ENCODE peak calls at places on chromosomes 13 and 19, in seven cellular contexts. C is tibial artery, D is fibroblast of mammary gland, M is AG10803, I is HFF-Myc, J is AG09309, S is ovary. T is an unnamed sample.

GRCh38 chr19:54148158-54148557 is 10.6 kb downstream of the CNOT3 start:
- DNase-seq in J (no peak), I (no peak), C (no peak), D (no peak), M (no peak), S (no peak), T (no peak)

GRCh38 chr19:8149261-8150094 is at the start of gene FBN3:
- DNase-seq in C (no peak), D (no peak), S (no peak), M (no peak), J (no peak), I (no peak), T (no peak)

GRCh38 chr13:94825507-94825906 is 113.2 kb upstream of the SOX21 start:
- DNase-seq in D (peak), S (peak), M (peak), J (no peak), C (peak), I (peak), T (peak)

GRCh38 chr19:42143341-42144234 is 11.3 kb upstream of the POU2F2 start:
- DNase-seq in D (peak), J (no peak), S (no peak), I (no peak), C (no peak), M (no peak), T (peak)

GRCh38 chr13:87123987-87124784 is 547.0 kb upstream of the SLITRK5 start:
- DNase-seq in S (no peak), D (peak), J (peak), I (peak), C (no peak), M (peak), T (peak)

GRCh38 chr19:49213791-49214190 is 56.2 kb downstream of the TRPM4 start:
- DNase-seq in J (no peak), C (no peak), M (no peak), S (no peak), I (no peak), D (no peak), T (no peak)

GRCh38 chr19:42596391-42597071 is 1.8 kb upstream of the CEACAM8 start:
- DNase-seq in C (no peak), S (no peak), I (no peak), D (peak), J (no peak), M (no peak), T (peak)

GRCh38 chr19:33235996-33236350 is 10.3 kb upstream of the SLC7A10 start:
- DNase-seq in S (no peak), D (no peak), C (no peak), J (no peak), M (no peak), I (no peak), T (no peak)

GRCh38 chr13:75512253-75512652 is 25.4 kb downstream of the COMMD6 start:
- DNase-seq in M (peak), S (no peak), J (no peak), D (no peak), C (no peak), I (no peak), T (no peak)

GRCh38 chr13:94309997-94310842 is 169.3 kb downstream of the DCT start:
- DNase-seq in D (peak), S (no peak), C (no peak), I (no peak), J (peak), M (peak), T (peak)

GRCh38 chr13:99777873-99778272 is 193.7 kb downstream of the ZIC5 start:
- DNase-seq in I (no peak), D (no peak), J (no peak), S (no peak), M (no peak), C (no peak), T (no peak)

GRCh38 chr13:54492995-54493394 is 1464.4 kb downstream of the OLFM4 start:
- DNase-seq in I (no peak), M (no peak), C (no peak), D (no peak), S (no peak), J (no peak), T (no peak)

GRCh38 chr13:27035892-27036235 is 135.7 kb downstream of the USP12 start:
- DNase-seq in M (no peak), C (no peak), I (no peak), D (peak), S (no peak), J (no peak), T (peak)

GRCh38 chr13:51865838-51866237 is 4.1 kb downstream of the CCDC70 start:
- DNase-seq in I (no peak), D (no peak), S (no peak), C (no peak), J (no peak), M (no peak), T (no peak)

GRCh38 chr13:36819811-36820140 is 754 bp downstream of the RFXAP start:
- DNase-seq in D (peak), S (no peak), M (peak), I (no peak), C (no peak), J (no peak), T (peak)

GRCh38 chr13:36818483-36819063 is 449 bp upstream of the RFXAP start:
- DNase-seq in I (no peak), J (no peak), M (no peak), D (peak), S (no peak), C (no peak), T (no peak)

GRCh38 chr13:36820222-36820621 is 1.2 kb downstream of the RFXAP start:
- DNase-seq in D (no peak), I (no peak), C (no peak), M (no peak), S (no peak), J (no peak), T (no peak)

GRCh38 chr13:36817996-36818395 is 1.0 kb upstream of the RFXAP start:
- DNase-seq in C (no peak), I (no peak), D (no peak), S (no peak), M (no peak), J (no peak), T (no peak)

DNA sequence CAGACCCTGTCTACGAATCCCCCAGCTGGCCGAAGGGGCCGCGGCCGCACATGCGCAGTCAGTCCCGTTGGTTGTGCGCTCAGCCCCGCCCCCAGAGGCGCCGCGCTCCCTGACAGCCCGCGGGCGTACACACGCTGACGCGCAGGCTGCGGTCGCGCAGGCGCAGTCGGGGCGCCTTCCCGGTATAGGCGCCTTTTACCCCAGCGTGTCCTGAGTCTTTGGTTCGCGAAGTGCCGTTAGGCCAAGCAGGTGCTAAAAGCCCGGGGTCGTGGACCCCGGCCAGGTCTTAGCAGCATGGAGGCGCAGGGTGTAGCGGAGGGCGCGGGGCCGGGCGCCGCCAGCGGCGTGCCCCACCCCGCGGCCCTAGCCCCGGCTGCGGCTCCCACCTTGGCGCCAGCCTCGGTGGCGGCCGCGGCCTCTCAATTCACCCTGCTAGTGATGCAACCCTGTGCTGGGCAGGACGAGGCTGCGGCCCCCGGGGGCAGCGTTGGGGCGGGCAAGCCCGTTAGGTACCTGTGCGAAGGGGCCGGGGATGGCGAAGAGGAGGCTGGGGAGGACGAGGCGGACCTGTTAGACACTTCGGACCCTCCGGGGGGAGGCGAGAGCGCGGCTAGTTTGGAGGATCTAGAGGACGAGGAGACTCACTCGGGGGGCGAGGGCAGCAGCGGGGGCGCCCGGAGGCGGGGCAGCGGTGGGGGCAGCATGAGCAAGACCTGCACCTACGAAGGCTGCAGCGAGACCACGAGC is at the start of gene RFXAP:
- DNase-seq in C (peak), M (peak), J (peak), I (peak), S (peak), D (peak), T (peak)
- TF ChIP-seq CTCF in C (peak), M (no peak), J (no peak), I (peak), S (peak), D (no peak), T (no peak)

GRCh38 chr13:34941835-34942731 is at the start of gene NBEA:
- DNase-seq in J (peak), S (peak), I (peak), C (peak), M (peak), D (peak), T (peak)

GRCh38 chr13:34939771-34940170 is 2.3 kb upstream of the NBEA start:
- DNase-seq in C (no peak), J (no peak), D (no peak), I (no peak), S (no peak), M (no peak), T (no peak)

GRCh38 chr13:34942732-34943674 is 933 bp downstream of the NBEA start:
- DNase-seq in I (no peak), D (no peak), C (peak), J (no peak), M (no peak), S (peak), T (no peak)

GRCh38 chr13:34941436-34941834 is 635 bp upstream of the NBEA start:
- DNase-seq in D (no peak), C (no peak), I (no peak), J (no peak), M (no peak), S (no peak), T (no peak)

DNA sequence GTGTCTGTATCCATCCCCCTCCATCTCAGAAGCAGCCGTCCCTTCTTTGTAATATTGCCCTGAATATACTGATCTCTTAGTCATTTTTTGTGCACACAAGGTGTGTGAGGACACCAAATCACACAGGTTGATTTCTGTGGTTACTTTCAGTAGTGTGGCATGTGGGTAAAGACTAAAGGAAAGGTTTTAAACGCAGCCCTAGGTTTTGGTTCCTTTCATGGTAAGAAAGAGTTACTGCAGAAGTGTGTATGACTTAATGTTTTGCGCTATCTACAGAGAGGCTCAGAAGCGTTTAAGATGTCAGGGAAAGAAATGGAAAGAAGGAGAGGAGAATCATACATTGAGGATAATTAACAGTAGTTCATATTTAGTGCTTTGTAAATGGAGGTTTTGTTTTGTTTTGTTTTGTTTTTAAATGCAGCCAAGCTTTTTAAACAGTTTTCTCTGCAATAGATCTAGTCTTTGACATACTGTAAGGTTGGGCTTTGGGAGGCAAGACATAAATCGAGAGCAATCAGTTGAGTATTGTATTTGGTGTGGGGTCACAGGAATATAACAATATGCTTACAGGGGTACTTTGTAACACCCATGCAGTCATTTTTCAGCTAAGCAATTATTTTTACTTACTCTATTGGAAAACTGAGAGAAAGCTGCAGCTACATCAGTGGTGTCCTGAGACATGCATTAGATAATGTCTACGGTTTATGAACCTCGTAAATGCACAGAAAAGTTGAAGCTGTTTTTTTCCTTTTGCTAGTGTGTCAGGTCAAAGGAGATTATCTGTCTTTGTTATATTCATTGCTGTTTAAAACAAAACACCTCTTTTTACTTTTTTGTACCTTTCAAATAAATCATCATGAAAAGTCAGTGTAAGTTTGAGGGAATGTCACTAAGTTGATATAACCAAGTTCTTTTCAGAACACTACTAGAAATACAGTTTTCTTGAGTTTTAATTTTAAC is 1.9 kb downstream of the NBEA start:
- DNase-seq in J (no peak), C (no peak), M (no peak), I (no peak), D (no peak), S (no peak), T (no peak)
- H3K4me3 ChIP-seq in J (peak), C (peak), M (peak), I (peak), D (no peak), S (peak), T (peak)

GRCh38 chr13:24351423-24351822 is 42.0 kb downstream of the C1QTNF9 start:
- DNase-seq in I (no peak), J (no peak), C (no peak), D (no peak), S (no peak), M (no peak), T (no peak)
- TF ChIP-seq CTCF in I (no peak), J (no peak), C (no peak), D (no peak), S (no peak), M (no peak), T (no peak)

DNA sequence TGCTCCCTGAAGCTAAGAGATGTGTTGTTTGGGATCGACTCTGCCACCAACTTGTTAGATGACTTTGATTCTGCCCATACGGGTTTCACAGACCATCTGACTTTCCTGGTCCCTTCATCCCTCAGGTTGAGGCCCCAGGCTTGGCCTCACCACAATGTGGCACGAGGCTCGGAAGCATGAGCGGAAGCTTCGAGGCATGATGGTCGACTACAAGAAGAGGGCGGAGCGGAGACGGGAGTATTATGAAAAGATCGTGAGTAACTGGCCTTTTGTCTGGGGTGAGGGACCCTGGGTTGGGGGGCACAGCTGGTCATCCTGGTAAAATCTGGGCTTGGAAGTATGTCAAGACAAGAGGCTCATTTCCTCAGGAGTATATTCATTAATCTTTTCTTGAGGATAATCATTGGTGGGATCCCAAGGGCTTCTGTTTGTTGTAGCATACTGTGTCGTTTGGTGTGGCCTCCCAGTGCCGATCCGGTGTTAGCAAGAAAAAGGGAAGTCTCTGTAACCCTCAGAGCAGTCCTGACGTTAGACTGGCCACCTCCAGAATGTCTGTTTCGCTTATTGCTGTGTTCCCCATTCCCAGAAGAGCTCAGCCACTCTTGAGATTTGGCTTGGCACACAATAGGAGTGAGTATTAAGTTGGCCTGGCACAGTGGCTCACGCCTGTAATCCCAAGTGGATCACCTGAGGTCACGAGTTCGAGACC is 1.4 kb downstream of the CLASRP start:
- DNase-seq in J (no peak), M (no peak), C (no peak), D (no peak), I (no peak), S (no peak), T (no peak)
- H3K4me3 ChIP-seq in J (no peak), M (peak), C (peak), D (peak), I (peak), S (no peak), T (peak)

GRCh38 chr19:19126102-19126501 is 12.2 kb downstream of the TMEM161A start:
- DNase-seq in D (no peak), M (no peak), S (no peak), C (no peak), J (no peak), I (no peak), T (no peak)
- TF ChIP-seq CTCF in D (no peak), M (no peak), S (no peak), C (no peak), J (no peak), I (no peak), T (no peak)

GRCh38 chr19:40366697-40367561 is 18.4 kb downstream of the PLD3 start:
- DNase-seq in I (no peak), C (no peak), S (no peak), D (no peak), M (no peak), J (no peak), T (peak)
- H3K4me3 ChIP-seq in I (no peak), C (no peak), S (no peak), D (no peak), M (no peak), J (no peak), T (peak)

GRCh38 chr19:13104848-13105646 is 2.4 kb upstream of the LYL1 start:
- DNase-seq in M (no peak), J (no peak), I (no peak), S (no peak), D (no peak), C (peak), T (no peak)
- TF ChIP-seq CTCF in M (no peak), J (no peak), I (no peak), S (no peak), D (no peak), C (no peak), T (no peak)

T was measured in fibroblast of pulmonary artery.